ENCODE peak calls at places on chromosome X, in four cellular contexts. One of them, this sample, is unnamed.

GRCh38 chrX:46755656-46756055 is 3.3 kb downstream of the SLC9A7 start:
- DNase-seq in K562: no peak
- DNase-seq in HL-60: no peak
- DNase-seq in GM12878: no peak
- DNase-seq in this sample: no peak

GRCh38 chrX:11193035-11193469 is 81.9 kb downstream of the HCCS start:
- DNase-seq in K562: no peak
- DNase-seq in HL-60: no peak
- DNase-seq in GM12878: no peak
- DNase-seq in this sample: no peak

GRCh38 chrX:86171366-86171765 is 23.1 kb downstream of the DACH2 start:
- DNase-seq in GM12878: no peak
- DNase-seq in K562: peak
- DNase-seq in HL-60: peak
- DNase-seq in this sample: no peak

GRCh38 chrX:86148024-86148511 is at the start of gene DACH2:
- DNase-seq in GM12878: no peak
- DNase-seq in K562: peak
- DNase-seq in HL-60: peak
- DNase-seq in this sample: no peak

GRCh38 chrX:155637714-155638113 is 25.0 kb upstream of the TMLHE start:
- DNase-seq in HL-60: no peak
- DNase-seq in GM12878: no peak
- DNase-seq in K562: no peak
- DNase-seq in this sample: no peak

GRCh38 chrX:49029876-49030275 is 13.3 kb downstream of the TFE3 start:
- DNase-seq in HL-60: no peak
- DNase-seq in K562: no peak
- DNase-seq in GM12878: no peak
- DNase-seq in this sample: no peak

GRCh38 chrX:153882086-153882498 is 3.9 kb downstream of the L1CAM start:
- DNase-seq in HL-60: no peak
- DNase-seq in GM12878: no peak
- DNase-seq in K562: no peak
- DNase-seq in this sample: no peak

GRCh38 chrX:103417933-103418332 is 41.6 kb downstream of the BEX3 start:
- DNase-seq in GM12878: no peak
- DNase-seq in K562: no peak
- DNase-seq in HL-60: no peak
- DNase-seq in this sample: no peak

GRCh38 chrX:38312436-38312835 is 14.9 kb downstream of the RPGR start:
- DNase-seq in HL-60: no peak
- DNase-seq in GM12878: no peak
- DNase-seq in K562: no peak
- DNase-seq in this sample: no peak

GRCh38 chrX:54415534-54416350 is 24.5 kb upstream of the TSR2 start:
- DNase-seq in K562: no peak
- DNase-seq in HL-60: no peak
- DNase-seq in GM12878: no peak
- DNase-seq in this sample: no peak

GRCh38 chrX:16589826-16590225 is 60.1 kb upstream of the S100G start:
- DNase-seq in K562: no peak
- DNase-seq in GM12878: no peak
- DNase-seq in HL-60: no peak
- DNase-seq in this sample: no peak

GRCh38 chrX:81261576-81261975 is 59.7 kb downstream of the SH3BGRL start:
- DNase-seq in HL-60: no peak
- DNase-seq in GM12878: no peak
- DNase-seq in K562: no peak
- DNase-seq in this sample: no peak

GRCh38 chrX:117711774-117712173 is 404.8 kb downstream of the KLHL13 start:
- DNase-seq in HL-60: no peak
- DNase-seq in K562: no peak
- DNase-seq in GM12878: no peak
- DNase-seq in this sample: no peak

GRCh38 chrX:47831788-47832187 is 4.9 kb upstream of the ZNF81 start:
- DNase-seq in HL-60: peak
- DNase-seq in GM12878: no peak
- DNase-seq in K562: peak
- DNase-seq in this sample: no peak

GRCh38 chrX:54930291-54931049 is 9.8 kb downstream of the TRO start:
- DNase-seq in HL-60: no peak
- DNase-seq in K562: no peak
- DNase-seq in GM12878: no peak
- DNase-seq in this sample: no peak

GRCh38 chrX:19660604-19661003 is 145.3 kb upstream of the MAP3K15 start:
- DNase-seq in K562: no peak
- DNase-seq in GM12878: no peak
- DNase-seq in HL-60: no peak
- DNase-seq in this sample: no peak

GRCh38 chrX:31266172-31267076 is 194.6 kb upstream of the FTHL17 start:
- DNase-seq in HL-60: no peak
- DNase-seq in K562: peak
- DNase-seq in GM12878: no peak
- DNase-seq in this sample: peak

GRCh38 chrX:39921838-39922237 is 175.9 kb downstream of the BCOR start:
- DNase-seq in GM12878: no peak
- DNase-seq in K562: no peak
- DNase-seq in HL-60: no peak
- DNase-seq in this sample: no peak

GRCh38 chrX:42027367-42028025 is 104.1 kb upstream of the CASK start:
- DNase-seq in HL-60: no peak
- DNase-seq in GM12878: peak
- DNase-seq in K562: no peak
- DNase-seq in this sample: no peak

GRCh38 chrX:44071847-44072545 is 98.8 kb upstream of the NDP start:
- DNase-seq in GM12878: no peak
- DNase-seq in K562: no peak
- DNase-seq in HL-60: no peak
- DNase-seq in this sample: no peak

GRCh38 chrX:23756165-23756564 is 13.1 kb upstream of the ACOT9 start:
- DNase-seq in HL-60: peak
- DNase-seq in K562: peak
- DNase-seq in GM12878: peak
- DNase-seq in this sample: peak

GRCh38 chrX:148567229-148567628 is 66.8 kb downstream of the AFF2 start:
- DNase-seq in K562: peak
- DNase-seq in GM12878: no peak
- DNase-seq in HL-60: no peak
- DNase-seq in this sample: no peak

GRCh38 chrX:14228611-14229010 is 198.9 kb upstream of the GEMIN8 start:
- DNase-seq in HL-60: no peak
- DNase-seq in GM12878: no peak
- DNase-seq in K562: no peak
- DNase-seq in this sample: no peak

GRCh38 chrX:9311411-9312160 is 153.3 kb upstream of the TBL1X start:
- DNase-seq in GM12878: no peak
- DNase-seq in K562: no peak
- DNase-seq in HL-60: no peak
- DNase-seq in this sample: no peak

GRCh38 chrX:14802943-14803710 is 69.7 kb downstream of the FANCB start:
- DNase-seq in HL-60: no peak
- DNase-seq in K562: no peak
- DNase-seq in GM12878: no peak
- DNase-seq in this sample: no peak

GRCh38 chrX:41334866-41335589 is 1.1 kb downstream of the DDX3X start:
- DNase-seq in GM12878: no peak
- DNase-seq in K562: peak
- DNase-seq in HL-60: peak
- DNase-seq in this sample: no peak

GRCh38 chrX:31293409-31293808 is 221.6 kb upstream of the FTHL17 start:
- DNase-seq in K562: no peak
- DNase-seq in HL-60: no peak
- DNase-seq in GM12878: no peak
- DNase-seq in this sample: no peak

GRCh38 chrX:110558406-110558805 is 199.8 kb downstream of the RTL9 start:
- DNase-seq in GM12878: no peak
- DNase-seq in K562: no peak
- DNase-seq in HL-60: no peak
- DNase-seq in this sample: no peak

DNA sequence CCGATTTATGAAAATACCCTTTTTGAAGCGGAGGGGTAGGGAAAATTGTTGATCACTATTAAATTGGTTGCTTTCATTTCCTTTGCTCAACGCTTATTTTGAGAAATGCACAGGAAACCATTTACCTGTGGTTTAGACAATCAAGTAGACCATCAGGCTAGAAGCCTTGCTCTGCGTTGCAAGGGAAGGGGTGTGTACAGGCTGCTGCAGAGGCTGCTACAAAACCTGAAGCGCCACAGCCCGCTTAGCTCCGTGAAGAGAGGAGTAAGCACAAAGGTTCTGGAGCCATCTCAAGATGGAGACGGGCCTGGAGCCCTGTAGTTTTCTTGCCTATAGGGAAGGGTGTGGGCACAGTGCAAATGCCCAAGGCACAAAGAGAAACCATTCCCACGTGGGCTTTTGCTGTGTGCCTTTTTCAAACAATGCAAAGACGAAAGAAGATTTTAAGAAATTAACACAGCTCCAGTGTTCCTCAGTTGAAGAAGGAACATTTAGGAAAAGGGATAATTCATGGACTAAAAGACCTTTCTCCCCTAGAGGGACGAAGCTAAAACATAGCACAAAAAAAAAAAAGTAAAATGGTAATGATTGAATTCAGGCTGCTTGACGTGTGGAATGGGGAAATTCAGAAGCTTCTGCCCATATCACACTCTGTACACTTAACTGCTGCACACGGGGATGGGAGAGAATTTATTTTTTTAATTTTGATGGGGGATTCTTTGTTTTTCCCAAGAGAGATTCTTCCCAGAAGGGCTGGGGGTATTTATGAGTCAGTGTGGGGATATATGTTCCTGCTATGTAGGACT is 3.5 kb downstream of the TMSB4X start:
- DNase-seq in K562: peak
- DNase-seq in HL-60: peak
- DNase-seq in GM12878: no peak
- DNase-seq in this sample: no peak
- TF ChIP-seq SPI1 in K562: no peak
- TF ChIP-seq SPI1 in HL-60: no peak
- TF ChIP-seq SPI1 in GM12878: no peak
- TF ChIP-seq SPI1 in this sample: peak

DNA sequence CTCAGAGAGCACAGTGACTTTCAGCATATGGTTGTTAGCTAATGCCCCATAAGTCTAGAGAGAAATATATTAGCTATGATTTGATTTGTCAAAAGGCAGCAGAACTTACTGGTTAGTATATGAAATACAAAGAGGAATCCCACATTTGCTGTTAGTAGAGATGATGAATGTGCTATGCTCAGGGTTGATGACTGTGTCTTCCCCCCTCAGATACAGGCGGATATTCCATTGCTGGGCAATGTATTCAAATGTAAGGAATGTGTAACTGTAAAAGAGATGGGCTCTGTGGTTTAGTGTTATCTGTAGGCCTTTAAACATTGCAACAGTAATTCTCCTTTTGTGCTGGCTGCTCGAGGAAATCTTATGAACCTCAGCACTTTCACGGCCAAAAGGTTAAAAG is 528.9 kb upstream of the ARX start:
- DNase-seq in K562: no peak
- DNase-seq in GM12878: no peak
- DNase-seq in HL-60: no peak
- DNase-seq in this sample: no peak
- TF ChIP-seq POLR2AphosphoS5 in K562: no peak
- TF ChIP-seq POLR2AphosphoS5 in GM12878: no peak
- TF ChIP-seq POLR2AphosphoS5 in HL-60: no peak
- TF ChIP-seq POLR2AphosphoS5 in this sample: no peak

GRCh38 chrX:122440832-122441231 is 743.2 kb upstream of the GRIA3 start:
- DNase-seq in HL-60: no peak
- DNase-seq in K562: no peak
- DNase-seq in GM12878: no peak
- DNase-seq in this sample: no peak
- TF ChIP-seq SPI1 in HL-60: no peak
- TF ChIP-seq SPI1 in K562: no peak
- TF ChIP-seq SPI1 in GM12878: no peak
- TF ChIP-seq SPI1 in this sample: no peak

GRCh38 chrX:1386338-1387127 is 5.4 kb downstream of the SLC25A6 start:
- DNase-seq in K562: no peak
- DNase-seq in GM12878: no peak
- DNase-seq in HL-60: no peak
- DNase-seq in this sample: no peak
- TF ChIP-seq POLR2AphosphoS5 in K562: no peak
- TF ChIP-seq POLR2AphosphoS5 in GM12878: peak
- TF ChIP-seq POLR2AphosphoS5 in HL-60: no peak
- TF ChIP-seq POLR2AphosphoS5 in this sample: no peak

GRCh38 chrX:74179071-74179470 is 124.9 kb upstream of the ZCCHC13 start:
- DNase-seq in GM12878: no peak
- DNase-seq in HL-60: no peak
- DNase-seq in K562: no peak
- DNase-seq in this sample: no peak
- TF ChIP-seq SPI1 in GM12878: no peak
- TF ChIP-seq SPI1 in HL-60: no peak
- TF ChIP-seq SPI1 in K562: no peak
- TF ChIP-seq SPI1 in this sample: no peak

GRCh38 chrX:67159437-67159836 is 384.4 kb upstream of the AR start:
- DNase-seq in K562: no peak
- DNase-seq in HL-60: no peak
- DNase-seq in GM12878: no peak
- DNase-seq in this sample: no peak
- TF ChIP-seq POLR2AphosphoS5 in K562: no peak
- TF ChIP-seq POLR2AphosphoS5 in HL-60: no peak
- TF ChIP-seq POLR2AphosphoS5 in GM12878: no peak
- TF ChIP-seq POLR2AphosphoS5 in this sample: no peak

GRCh38 chrX:22575161-22575845 is 302.6 kb downstream of the CBLL2 start:
- DNase-seq in HL-60: no peak
- DNase-seq in GM12878: no peak
- DNase-seq in K562: no peak
- DNase-seq in this sample: no peak
- TF ChIP-seq SPI1 in HL-60: no peak
- TF ChIP-seq SPI1 in GM12878: no peak
- TF ChIP-seq SPI1 in K562: no peak
- TF ChIP-seq SPI1 in this sample: no peak

DNA sequence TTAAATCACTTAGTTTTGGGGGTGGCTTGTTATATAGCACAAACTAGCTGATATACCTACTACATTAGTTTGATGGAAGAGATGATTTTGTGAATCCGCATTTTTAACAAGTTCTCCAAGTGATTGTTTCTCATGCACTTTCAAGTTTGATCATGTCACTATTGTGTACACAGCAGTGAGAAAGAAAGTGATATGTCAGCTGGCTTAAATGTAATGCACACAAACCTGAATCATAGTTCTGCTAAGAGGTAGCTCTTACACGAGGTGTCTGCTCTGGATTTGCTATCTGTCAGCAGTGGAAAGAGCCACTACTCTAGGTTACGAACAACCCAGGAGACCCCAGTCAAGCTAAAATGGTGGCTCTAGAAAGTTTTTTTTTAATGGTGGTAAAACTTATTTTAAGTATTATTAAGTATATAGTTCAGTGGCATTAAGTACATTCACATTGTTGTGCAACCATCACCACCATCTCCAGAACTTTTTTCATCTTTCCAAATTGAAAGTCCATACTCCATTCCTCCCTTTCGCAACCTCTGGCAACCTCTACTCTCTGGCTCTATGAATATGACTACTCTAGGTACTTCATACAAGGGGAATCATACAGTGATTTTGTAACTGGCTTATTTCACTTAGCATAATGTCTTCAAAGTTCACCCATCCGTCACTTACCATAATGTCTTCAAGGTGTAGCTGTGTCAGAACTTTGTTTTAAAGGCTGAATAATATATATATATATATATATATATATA is 147.3 kb downstream of the HS6ST2 start:
- DNase-seq in K562: no peak
- DNase-seq in GM12878: no peak
- DNase-seq in HL-60: no peak
- DNase-seq in this sample: no peak
- TF ChIP-seq POLR2AphosphoS5 in K562: no peak
- TF ChIP-seq POLR2AphosphoS5 in GM12878: no peak
- TF ChIP-seq POLR2AphosphoS5 in HL-60: no peak
- TF ChIP-seq POLR2AphosphoS5 in this sample: no peak